ENCODE peak calls at places on chromosomes 5 and 9, in nine cellular contexts. Y is gastrocnemius medialis, E is Peyer's patch, O is endothelial cell of umbilical vein, S is sigmoid colon, M is tibial nerve, D is body of pancreas, U is stomach, R is IMR-90. C is an unnamed sample.

GRCh38 chr5:73668422-73669116 is 42.6 kb downstream of the ARHGEF28 start:
- DNase-seq in Y (no peak), E (no peak), O (no peak), S (no peak), M (no peak), D (no peak), U (no peak), R (no peak), C (no peak)

GRCh38 chr5:150057996-150058395 is 28.4 kb downstream of the CSF1R start:
- DNase-seq in Y (no peak), E (peak; percentile 11), O (no peak), S (peak; percentile 10), M (no peak), D (no peak), U (no peak), R (peak; percentile 16), C (no peak)

GRCh38 chr5:110896901-110897300 is 158.1 kb downstream of the SLC25A46 start:
- DNase-seq in Y (no peak), E (no peak), O (no peak), S (no peak), M (no peak), D (no peak), U (no peak), R (peak; percentile 90), C (no peak)

GRCh38 chr5:74765201-74765600 is 1.7 kb downstream of the GFM2 start:
- DNase-seq in Y (no peak), E (no peak), O (peak; percentile 24), S (no peak), M (no peak), D (no peak), U (no peak), R (no peak), C (no peak)

GRCh38 chr9:1050125-1050895 is at the start of gene DMRT2:
- DNase-seq in Y (peak; percentile 94), E (peak; percentile 85), O (peak; percentile 39), S (peak; percentile 89), M (peak; percentile 89), D (peak; percentile 94), U (peak; percentile 78), R (peak; percentile 43), C (peak; percentile 91)

GRCh38 chr5:135457424-135458071 is 5.4 kb upstream of the TIFAB start:
- DNase-seq in Y (no peak), E (peak; percentile 83), O (peak; percentile 50), S (peak; percentile 66), M (peak; percentile 47), D (peak; percentile 71), U (peak; percentile 60), R (peak; percentile 36), C (peak; percentile 69)

GRCh38 chr5:112200132-112200531 is 218.9 kb downstream of the EPB41L4A start:
- DNase-seq in Y (no peak), E (no peak), O (no peak), S (no peak), M (no peak), D (no peak), U (no peak), R (no peak), C (no peak)

GRCh38 chr5:143401846-143402463 is 1.5 kb downstream of the NR3C1 start:
- DNase-seq in Y (no peak), E (no peak), O (peak; percentile 47), S (no peak), M (no peak), D (no peak), U (no peak), R (peak; percentile 20), C (no peak)

GRCh38 chr9:1978941-1979340 is 36.2 kb upstream of the SMARCA2 start:
- DNase-seq in Y (no peak), E (no peak), O (no peak), S (no peak), M (no peak), D (peak; percentile 65), U (no peak), R (peak; percentile 45), C (no peak)

DNA sequence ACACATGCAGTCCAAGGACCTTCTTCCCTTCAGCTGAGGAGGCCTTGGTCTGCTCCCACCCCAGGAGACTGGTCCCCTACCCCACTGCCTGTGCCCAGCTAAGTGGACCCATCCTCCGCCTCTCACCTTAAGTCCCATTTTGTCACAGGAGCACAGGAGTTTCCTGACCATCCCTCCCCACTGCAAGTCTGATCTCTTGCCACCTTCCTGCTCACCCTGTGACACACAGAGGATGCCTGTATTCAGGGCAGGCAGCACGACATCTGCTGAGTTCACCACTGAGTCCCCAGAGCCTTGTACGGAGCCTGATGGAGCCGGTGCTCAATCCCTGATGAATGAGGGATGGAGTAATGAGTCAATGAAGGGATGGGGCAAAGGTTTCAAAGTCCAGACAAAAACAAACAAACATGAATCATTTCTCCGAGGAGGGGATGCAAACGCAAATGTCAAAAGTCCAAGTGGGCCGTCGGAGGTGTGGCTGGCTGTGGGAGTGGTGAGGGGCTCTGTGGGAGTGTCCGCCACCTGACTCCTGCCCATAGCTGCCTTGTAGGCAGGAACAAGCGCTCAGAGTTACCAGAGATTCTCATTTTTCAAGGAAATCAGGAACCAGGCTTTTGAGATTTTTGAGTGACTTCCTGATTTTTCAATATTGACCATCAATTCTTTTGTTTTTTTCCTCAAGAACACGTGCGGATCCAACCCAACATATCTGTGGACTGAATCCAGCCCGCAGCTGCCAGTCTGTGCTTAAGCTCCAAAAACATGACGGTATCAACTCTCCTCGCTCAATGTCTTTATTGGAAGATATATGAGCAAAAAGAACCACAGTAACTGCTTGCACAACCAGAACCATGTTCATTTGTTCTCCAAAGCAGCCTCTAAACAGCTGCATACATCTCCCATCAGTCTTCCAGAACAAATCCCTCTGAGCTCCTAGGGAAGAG is 4.4 kb downstream of the RAPGEF1 start:
- DNase-seq in Y (no peak), E (peak; percentile 87), O (peak; percentile 72), S (no peak), M (no peak), D (no peak), U (peak; percentile 56), R (no peak), C (no peak)
- TF ChIP-seq POLR2A in Y (no peak), E (no peak), O (no peak), S (no peak), M (no peak), D (no peak), U (no peak), R (no peak), C (no peak)

DNA sequence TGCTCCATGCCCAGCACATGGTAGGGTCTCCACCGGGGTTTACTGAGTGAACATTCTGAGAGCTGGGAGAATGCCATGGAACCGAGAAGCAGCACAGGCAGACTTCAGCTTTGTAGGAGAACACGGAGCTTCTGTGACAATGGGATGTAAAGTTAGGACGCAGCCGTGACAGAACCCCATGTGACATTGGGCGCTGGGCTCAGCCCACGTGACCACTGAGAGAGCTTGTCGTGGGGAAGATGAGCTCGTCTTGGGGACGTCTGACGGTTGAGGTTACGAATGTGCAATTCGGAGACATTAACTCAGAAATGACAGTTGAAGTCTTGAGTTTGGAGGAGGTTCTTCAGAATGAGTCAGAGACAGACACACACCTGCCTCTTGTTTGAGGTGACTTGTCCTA is 13.5 kb downstream of the SDHA start:
- DNase-seq in Y (no peak), E (no peak), O (no peak), S (no peak), M (no peak), D (no peak), U (no peak), R (no peak), C (no peak)
- H3K36me3 ChIP-seq in Y (peaks cover 94% of the 10 kb centered on the region), E (peaks cover 3% of the 10 kb centered on the region), O (peaks cover 43% of the 10 kb centered on the region), S (peaks cover 99% of the 10 kb centered on the region), M (peaks cover 33% of the 10 kb centered on the region), D (no peaks in the 10 kb centered on the region), U (peaks cover 71% of the 10 kb centered on the region), R (peaks cover 62% of the 10 kb centered on the region), C (peaks cover 68% of the 10 kb centered on the region)

DNA sequence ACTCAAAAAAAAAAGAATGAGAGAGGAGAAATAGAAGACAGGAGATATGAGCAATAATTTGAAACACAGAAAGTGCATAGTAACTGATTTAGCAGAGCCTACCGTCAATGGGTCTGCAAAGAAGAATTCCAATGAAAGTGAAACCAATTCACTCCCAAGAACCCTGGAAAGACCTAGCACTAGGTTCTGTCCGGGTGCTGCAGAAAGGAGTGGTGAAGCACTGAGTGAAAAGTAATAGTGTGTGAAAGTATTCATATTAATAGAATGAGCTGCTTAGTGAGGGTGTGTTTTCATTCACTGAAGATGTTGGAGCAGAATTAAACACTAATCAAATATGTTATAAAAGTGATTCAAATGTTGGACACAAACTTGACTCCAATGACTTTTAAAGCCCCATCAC is 51.3 kb upstream of the SLC30A5 start:
- DNase-seq in Y (no peak), E (no peak), O (no peak), S (no peak), M (no peak), D (no peak), U (no peak), R (no peak), C (no peak)
- H3K27ac ChIP-seq in Y (no peak overlapping the region), E (peak overlapping the region; percentile 71), O (no peak overlapping the region), S (no peak overlapping the region), M (peak overlapping the region; percentile 71), D (peak overlapping the region; percentile 78), U (peak overlapping the region; percentile 74), R (no peak overlapping the region), C (no peak overlapping the region)

DNA sequence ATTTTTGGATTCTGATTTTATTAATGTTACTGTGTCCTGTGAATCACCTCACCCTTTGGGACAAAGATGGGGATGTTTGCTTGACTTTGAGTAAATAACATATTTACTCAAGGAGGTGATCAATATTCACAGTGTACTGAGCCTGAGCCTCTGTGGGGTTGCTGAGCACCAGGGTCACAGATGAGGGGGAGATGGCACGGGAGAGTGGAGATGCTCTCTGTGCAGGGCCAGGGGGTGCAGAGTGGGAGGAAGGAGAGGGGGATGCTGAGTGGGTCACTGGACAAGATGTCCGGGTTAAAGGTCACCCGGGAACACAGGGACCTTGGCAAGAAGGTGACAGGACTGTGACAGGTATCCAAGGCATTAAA is 4.0 kb downstream of the SQSTM1 start:
- DNase-seq in Y (no peak), E (no peak), O (no peak), S (no peak), M (no peak), D (no peak), U (no peak), R (no peak), C (no peak)
- TF ChIP-seq POLR2A in Y (no peak), E (no peak), O (no peak), S (no peak), M (no peak), D (no peak), U (no peak), R (no peak), C (no peak)

DNA sequence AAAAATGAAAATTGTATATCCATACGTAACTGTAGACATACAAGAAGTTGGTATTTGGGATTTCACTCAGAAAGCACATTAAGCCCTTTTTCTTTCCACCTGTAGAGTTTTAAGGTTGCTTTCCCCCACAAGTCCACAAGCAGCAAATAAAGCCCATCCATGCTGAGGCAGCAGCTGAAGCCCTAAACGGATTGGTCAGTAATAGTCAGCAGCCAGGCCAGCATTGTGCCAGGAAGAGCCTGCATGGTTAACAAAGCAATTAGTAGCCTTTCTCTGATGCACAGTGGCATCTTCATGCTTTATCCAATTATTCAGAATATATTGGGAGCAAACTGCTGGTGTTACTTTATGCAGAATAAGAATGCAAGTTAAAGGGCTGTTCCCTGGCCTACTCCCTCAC is 16.2 kb downstream of the EBF1 start:
- DNase-seq in Y (no peak), E (no peak), O (no peak), S (no peak), M (no peak), D (no peak), U (no peak), R (no peak), C (no peak)
- H3K36me3 ChIP-seq in Y (no peaks in the 10 kb centered on the region), E (no peaks in the 10 kb centered on the region), O (no peaks in the 10 kb centered on the region), S (no peaks in the 10 kb centered on the region), M (no peaks in the 10 kb centered on the region), D (no peaks in the 10 kb centered on the region), U (no peaks in the 10 kb centered on the region), R (no peaks in the 10 kb centered on the region), C (no peaks in the 10 kb centered on the region)

GRCh38 chr9:133529457-133529856 is 4.7 kb upstream of the MYMK start:
- DNase-seq in Y (no peak), E (no peak), O (no peak), S (no peak), M (no peak), D (no peak), U (no peak), R (no peak), C (no peak)
- H3K27ac ChIP-seq in Y (no peak overlapping the region), E (no peak overlapping the region), O (no peak overlapping the region), S (no peak overlapping the region), M (no peak overlapping the region), D (no peak overlapping the region), U (no peak overlapping the region), R (no peak overlapping the region), C (no peak overlapping the region)

C was measured in thyroid gland.